ENCODE peak calls at places on chromosomes 16 and 17, in seven cellular contexts. Z is M059J; X is BJ; A is NCI-H345; L is BE2C; E is stimulated activated CD4-positive, alpha-beta T cell treated with anti-CD3 and anti-CD28 coated beads, Interleukin-2, amount 100 ng/mL, for 48 hours; F is IMR-90. V is an unnamed sample.

GRCh38 chr16:569445-570254 is at the start of gene PIGQ:
- DNase-seq in A (peak; percentile 55), F (peak; percentile 35), E (peak; percentile 50), X (no peak), L (peak; percentile 72), Z (peak; percentile 47), V (no peak)

GRCh38 chr16:57534881-57535658 is 1.3 kb downstream of the CCDC102A start:
- DNase-seq in X (no peak), L (no peak), F (no peak), A (no peak), E (no peak), Z (no peak), V (no peak)

GRCh38 chr16:80327740-80328139 is 213.1 kb upstream of the DYNLRB2 start:
- DNase-seq in F (no peak), L (no peak), A (no peak), Z (no peak), X (no peak), E (no peak), V (no peak)

GRCh38 chr17:81930142-81931125 is 2.9 kb upstream of the MAFG start:
- DNase-seq in A (no peak), Z (no peak), X (no peak), E (no peak), L (no peak), F (no peak), V (no peak)

GRCh38 chr17:49703557-49704277 is 4.0 kb downstream of the SLC35B1 start:
- DNase-seq in A (peak; percentile 0), L (peak; percentile 30), F (peak; percentile 39), X (no peak), Z (peak; percentile 63), E (no peak), V (peak; percentile 27)

GRCh38 chr17:73899839-73900238 is 255.6 kb upstream of the SDK2 start:
- DNase-seq in F (no peak), E (no peak), Z (no peak), A (no peak), X (no peak), L (no peak), V (no peak)

GRCh38 chr17:79776378-79777165 is 1.4 kb upstream of the CBX2 start:
- DNase-seq in E (no peak), A (no peak), F (no peak), L (no peak), X (no peak), Z (no peak), V (no peak)

GRCh38 chr16:87303431-87303930 is 13.7 kb downstream of the C16orf95 start:
- DNase-seq in Z (peak; percentile 26), F (peak; percentile 18), X (no peak), E (no peak), L (no peak), A (no peak), V (no peak)

GRCh38 chr17:77068915-77069314 is 71.9 kb upstream of the SEC14L1 start:
- DNase-seq in F (no peak), L (no peak), X (no peak), A (no peak), E (no peak), Z (no peak), V (no peak)

GRCh38 chr17:39622380-39623006 is 4.3 kb upstream of the PPP1R1B start:
- DNase-seq in Z (peak; percentile 51), A (no peak), F (no peak), E (peak; percentile 47), L (no peak), X (no peak), V (no peak)

GRCh38 chr17:56593073-56593740 is at the start of gene NOG:
- DNase-seq in X (no peak), A (peak; percentile 38), E (no peak), F (peak; percentile 54), L (peak; percentile 36), Z (peak; percentile 65), V (peak; percentile 65)

GRCh38 chr16:88715312-88716190 is 9.2 kb downstream of the CTU2 start:
- DNase-seq in X (no peak), A (no peak), F (no peak), E (no peak), Z (no peak), L (no peak), V (no peak)

GRCh38 chr16:85415196-85415988 is 197.7 kb upstream of the GSE1 start:
- DNase-seq in L (peak; percentile 47), E (no peak), X (no peak), A (no peak), Z (no peak), F (no peak), V (no peak)

GRCh38 chr17:21843318-21843865 is 151.1 kb downstream of the KCNJ18 start:
- DNase-seq in X (no peak), Z (no peak), F (no peak), E (no peak), L (no peak), A (no peak), V (no peak)

GRCh38 chr16:53545433-53545832 is 42.4 kb upstream of the AKTIP start:
- DNase-seq in F (no peak), Z (no peak), A (no peak), E (no peak), L (no peak), X (no peak), V (no peak)

GRCh38 chr16:3997231-3997841 is 116.8 kb upstream of the CREBBP start:
- DNase-seq in A (no peak), L (no peak), F (no peak), Z (no peak), X (no peak), E (no peak), V (no peak)

GRCh38 chr16:64947651-64948050 is 174.2 kb downstream of the CDH11 start:
- DNase-seq in X (no peak), Z (no peak), F (no peak), E (no peak), A (no peak), L (no peak), V (no peak)

GRCh38 chr16:11236855-11237254 is 19.1 kb downstream of the SOCS1 start:
- DNase-seq in X (no peak), L (no peak), A (no peak), Z (no peak), F (no peak), E (no peak), V (no peak)

V was measured in HFFc6.